ENCODE peak calls at places on chromosomes 12 and 14, in seven cellular contexts. W, B, V, P, S, K and R are unnamed samples.

GRCh38 chr12:93163260-93164036 is 214.3 kb upstream of the NUDT4 start:
- DNase-seq in W (no peak), B (no peak), V (no peak), P (no peak), S (no peak), K (no peak), R (peak; percentile 36)

GRCh38 chr12:47744778-47745436 is 13.8 kb downstream of the RAPGEF3 start:
- DNase-seq in W (no peak), B (no peak), V (no peak), P (no peak), S (no peak), K (no peak), R (no peak)

GRCh38 chr12:99809921-99810320 is 162.4 kb downstream of the GARIN6 start:
- DNase-seq in W (no peak), B (no peak), V (peak; percentile 18), P (no peak), S (no peak), K (no peak), R (no peak)

GRCh38 chr12:17478908-17479673 is 610.9 kb downstream of the RERGL start:
- DNase-seq in W (no peak), B (no peak), V (no peak), P (no peak), S (no peak), K (no peak), R (no peak)

GRCh38 chr12:122022393-122023338 is 982 bp downstream of the BCL7A start:
- DNase-seq in W (no peak), B (peak; percentile 62), V (no peak), P (peak; percentile 65), S (no peak), K (peak; percentile 82), R (peak; percentile 54)

GRCh38 chr12:1204581-1205121 is 213.6 kb downstream of the ERC1 start:
- DNase-seq in W (no peak), B (no peak), V (no peak), P (no peak), S (peak; percentile 56), K (peak; percentile 8), R (no peak)

GRCh38 chr14:68976160-68977067 is 2.7 kb downstream of the ACTN1 start:
- DNase-seq in W (no peak), B (no peak), V (peak; percentile 77), P (no peak), S (no peak), K (peak; percentile 24), R (no peak)

GRCh38 chr12:92928431-92928961 is 599 bp downstream of the EEA1 start:
- DNase-seq in W (no peak), B (peak; percentile 58), V (no peak), P (peak; percentile 49), S (no peak), K (peak; percentile 77), R (no peak)

GRCh38 chr12:47302111-47302597 is 222.4 kb upstream of the AMIGO2 start:
- DNase-seq in W (no peak), B (no peak), V (no peak), P (peak; percentile 26), S (no peak), K (no peak), R (no peak)

GRCh38 chr12:64110864-64111263 is 111.2 kb downstream of the KICS2 start:
- DNase-seq in W (no peak), B (no peak), V (no peak), P (no peak), S (no peak), K (no peak), R (no peak)

GRCh38 chr12:131617596-131618302 is 93.1 kb upstream of the SFSWAP start:
- DNase-seq in W (no peak), B (no peak), V (no peak), P (no peak), S (no peak), K (no peak), R (no peak)

GRCh38 chr12:21502164-21502496 is 541 bp downstream of the GOLT1B start:
- DNase-seq in W (no peak), B (no peak), V (peak; percentile 11), P (peak; percentile 11), S (peak; percentile 1), K (no peak), R (no peak)

GRCh38 chr12:2395352-2395977 is 342.7 kb downstream of the CACNA1C start:
- DNase-seq in W (peak; percentile 40), B (peak; percentile 88), V (peak; percentile 29), P (peak; percentile 49), S (no peak), K (peak; percentile 78), R (peak; percentile 33)

GRCh38 chr14:56422703-56423213 is 156.8 kb upstream of the TMEM260 start:
- DNase-seq in W (peak; percentile 16), B (no peak), V (peak; percentile 21), P (peak; percentile 20), S (no peak), K (peak; percentile 28), R (peak; percentile 51)

GRCh38 chr12:82182601-82183000 is 175.6 kb downstream of the CCDC59 start:
- DNase-seq in W (no peak), B (no peak), V (no peak), P (no peak), S (no peak), K (no peak), R (no peak)

GRCh38 chr12:105100207-105100985 is 7.1 kb upstream of the WASHC4 start:
- DNase-seq in W (peak; percentile 37), B (no peak), V (no peak), P (no peak), S (no peak), K (no peak), R (no peak)

GRCh38 chr14:71497645-71498086 is 434.6 kb upstream of the RGS6 start:
- DNase-seq in W (no peak), B (no peak), V (no peak), P (no peak), S (peak; percentile 98), K (no peak), R (no peak)

GRCh38 chr14:35368583-35368982 is 36.0 kb downstream of the NFKBIA start:
- DNase-seq in W (no peak), B (no peak), V (no peak), P (no peak), S (no peak), K (no peak), R (no peak)
- TF ChIP-seq JUND in W (no peak), B (no peak), V (no peak), P (no peak), S (no peak), K (no peak), R (no peak)

DNA sequence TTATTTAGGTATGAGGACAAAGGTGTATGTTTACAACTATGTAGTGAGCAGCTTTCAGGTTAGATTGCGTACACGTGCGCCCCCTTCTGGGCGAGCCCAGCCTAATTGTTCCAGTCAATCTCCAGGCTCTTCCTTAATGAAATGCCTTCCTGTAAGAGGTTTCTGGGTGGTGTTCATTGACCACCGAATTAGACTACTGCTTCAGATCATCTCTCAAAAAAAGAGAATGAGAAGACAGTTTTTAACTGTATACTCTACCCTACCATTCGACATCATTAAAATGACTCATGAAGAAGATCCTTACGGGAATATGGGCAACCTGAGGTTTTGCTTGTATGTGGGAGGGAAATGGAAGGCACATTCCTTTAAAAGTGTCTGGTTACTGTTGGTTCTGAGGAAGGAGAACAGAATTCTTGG is 2.1 kb downstream of the LUM start:
- DNase-seq in W (peak; percentile 27), B (peak; percentile 90), V (peak; percentile 20), P (peak; percentile 7), S (peak; percentile 15), K (no peak), R (peak; percentile 81)
- TF ChIP-seq JUND in W (no peak), B (no peak), V (no peak), P (no peak), S (no peak), K (no peak), R (no peak)

DNA sequence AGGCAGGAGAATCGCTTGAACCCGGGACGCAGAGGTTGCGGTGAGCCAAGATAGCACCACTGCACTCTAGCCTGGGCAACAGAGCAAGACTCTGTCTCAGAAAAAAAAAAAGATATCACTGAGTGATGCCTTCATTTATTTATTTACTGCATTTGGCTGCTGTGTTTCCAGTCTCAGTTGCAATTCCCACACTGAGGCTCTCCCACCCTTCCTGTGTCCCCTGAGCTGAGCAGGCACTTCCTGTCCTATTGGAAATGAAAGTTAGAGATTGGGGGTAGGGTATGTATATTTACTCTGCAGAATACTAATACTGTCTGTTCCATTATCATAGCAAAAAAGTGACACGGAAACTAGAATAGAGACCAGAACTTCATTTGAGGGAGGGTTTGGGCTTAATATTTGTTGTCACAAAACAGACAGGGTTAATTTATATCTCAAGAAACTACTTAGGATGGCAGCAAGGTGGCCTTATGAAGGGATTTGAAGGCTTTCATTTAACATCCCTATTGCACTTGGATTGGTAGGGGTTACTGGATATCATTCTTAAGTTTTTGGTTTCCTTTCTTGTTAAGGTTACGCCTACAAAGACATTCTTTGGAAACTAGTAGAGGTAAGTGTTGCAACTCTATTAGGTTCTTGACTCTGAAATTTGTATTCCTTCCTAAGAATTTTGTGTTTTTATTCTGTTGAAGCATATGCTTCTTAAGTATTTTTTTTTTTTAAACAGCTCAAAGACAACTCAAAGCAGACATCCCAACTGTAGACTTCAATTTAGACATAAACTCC is 1.4 kb upstream of the RBMS2 start:
- DNase-seq in W (no peak), B (no peak), V (no peak), P (no peak), S (no peak), K (no peak), R (no peak)
- TF ChIP-seq JUND in W (no peak), B (no peak), V (no peak), P (no peak), S (no peak), K (no peak), R (no peak)

DNA sequence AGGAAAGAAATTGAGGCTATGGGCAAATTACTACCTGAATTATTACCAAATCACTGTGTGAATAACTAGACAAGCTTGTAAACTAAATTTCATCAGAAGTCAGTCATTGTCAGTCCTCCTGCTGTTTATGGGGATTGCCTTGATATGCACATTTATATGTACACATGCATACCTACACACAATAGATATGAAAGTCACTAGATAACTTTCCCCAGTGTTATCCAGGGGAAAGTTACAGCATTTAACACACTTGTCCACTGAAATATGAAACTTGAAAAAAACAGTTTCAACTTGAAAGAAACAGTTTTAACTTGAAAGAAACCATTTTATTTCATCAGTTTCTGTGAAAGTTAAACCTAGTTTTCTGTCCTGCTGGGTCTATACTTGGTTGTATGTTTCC is 199.6 kb downstream of the SLC2A13 start:
- DNase-seq in W (no peak), B (no peak), V (no peak), P (no peak), S (no peak), K (no peak), R (no peak)
- TF ChIP-seq JUND in W (no peak), B (no peak), V (no peak), P (no peak), S (no peak), K (no peak), R (no peak)

GRCh38 chr14:64706119-64706465 is 1.9 kb downstream of the PLEKHG3 start:
- DNase-seq in W (no peak), B (no peak), V (no peak), P (no peak), S (no peak), K (no peak), R (no peak)

GRCh38 chr14:64708148-64709004 is 4.2 kb downstream of the PLEKHG3 start:
- DNase-seq in W (no peak), B (peak; percentile 85), V (no peak), P (no peak), S (no peak), K (no peak), R (no peak)

GRCh38 chr14:64709126-64709525 is 4.9 kb downstream of the PLEKHG3 start:
- DNase-seq in W (no peak), B (no peak), V (no peak), P (no peak), S (no peak), K (no peak), R (no peak)

GRCh38 chr14:64706552-64707193 is 2.4 kb downstream of the PLEKHG3 start:
- DNase-seq in W (no peak), B (no peak), V (peak; percentile 87), P (no peak), S (no peak), K (peak; percentile 67), R (no peak)

GRCh38 chr14:64707661-64708060 is 3.4 kb downstream of the PLEKHG3 start:
- DNase-seq in W (peak; percentile 78), B (no peak), V (peak; percentile 81), P (no peak), S (no peak), K (no peak), R (no peak)
- TF ChIP-seq JUND in W (no peak), B (no peak), V (no peak), P (no peak), S (no peak), K (no peak), R (no peak)